ENCODE peak calls at places on chromosomes 12 and 14, in ten cellular contexts. One of them, this sample, is unnamed.

GRCh38 chr12:102962986-102963385 is 5.5 kb downstream of the ASCL1 start:
- DNase-seq in uterus: no peak
- DNase-seq in brain microvascular endothelial cell: no peak
- DNase-seq in cardiac muscle cell: no peak
- DNase-seq in aorta: no peak
- DNase-seq in CD8-positive, alpha-beta memory T cell: no peak
- DNase-seq in upper lobe of right lung: no peak
- DNase-seq in neuronal stem cell: no peak
- DNase-seq in HCT116: no peak
- DNase-seq in dorsolateral prefrontal cortex: no peak
- DNase-seq in this sample: no peak

GRCh38 chr12:67692135-67692534 is 43.6 kb downstream of the DYRK2 start:
- DNase-seq in uterus: no peak
- DNase-seq in brain microvascular endothelial cell: no peak
- DNase-seq in cardiac muscle cell: no peak
- DNase-seq in aorta: no peak
- DNase-seq in CD8-positive, alpha-beta memory T cell: no peak
- DNase-seq in upper lobe of right lung: no peak
- DNase-seq in neuronal stem cell: no peak
- DNase-seq in HCT116: no peak
- DNase-seq in dorsolateral prefrontal cortex: no peak
- DNase-seq in this sample: no peak

GRCh38 chr14:32136027-32136825 is 59.1 kb downstream of the ARHGAP5 start:
- DNase-seq in uterus: no peak
- DNase-seq in brain microvascular endothelial cell: no peak
- DNase-seq in cardiac muscle cell: no peak
- DNase-seq in aorta: no peak
- DNase-seq in CD8-positive, alpha-beta memory T cell: no peak
- DNase-seq in upper lobe of right lung: no peak
- DNase-seq in neuronal stem cell: no peak
- DNase-seq in HCT116: no peak
- DNase-seq in dorsolateral prefrontal cortex: no peak
- DNase-seq in this sample: no peak

GRCh38 chr14:75359098-75359497 is 68.7 kb upstream of the JDP2 start:
- DNase-seq in uterus: no peak
- DNase-seq in brain microvascular endothelial cell: no peak
- DNase-seq in cardiac muscle cell: no peak
- DNase-seq in aorta: no peak
- DNase-seq in CD8-positive, alpha-beta memory T cell: no peak
- DNase-seq in upper lobe of right lung: no peak
- DNase-seq in neuronal stem cell: no peak
- DNase-seq in HCT116: no peak
- DNase-seq in dorsolateral prefrontal cortex: no peak
- DNase-seq in this sample: no peak

GRCh38 chr12:65926119-65927004 is 102.1 kb downstream of the HMGA2 start:
- DNase-seq in uterus: no peak
- DNase-seq in brain microvascular endothelial cell: no peak
- DNase-seq in cardiac muscle cell: no peak
- DNase-seq in aorta: no peak
- DNase-seq in CD8-positive, alpha-beta memory T cell: no peak
- DNase-seq in upper lobe of right lung: no peak
- DNase-seq in neuronal stem cell: no peak
- DNase-seq in HCT116: no peak
- DNase-seq in dorsolateral prefrontal cortex: no peak
- DNase-seq in this sample: no peak

GRCh38 chr12:22525426-22525825 is 18.9 kb downstream of the C2CD5 start:
- DNase-seq in uterus: no peak
- DNase-seq in brain microvascular endothelial cell: no peak
- DNase-seq in cardiac muscle cell: no peak
- DNase-seq in aorta: no peak
- DNase-seq in CD8-positive, alpha-beta memory T cell: no peak
- DNase-seq in upper lobe of right lung: no peak
- DNase-seq in neuronal stem cell: no peak
- DNase-seq in HCT116: no peak
- DNase-seq in dorsolateral prefrontal cortex: no peak
- DNase-seq in this sample: no peak

GRCh38 chr12:19421503-19422282 is 17.6 kb upstream of the AEBP2 start:
- DNase-seq in uterus: no peak
- DNase-seq in brain microvascular endothelial cell: no peak
- DNase-seq in cardiac muscle cell: no peak
- DNase-seq in aorta: no peak
- DNase-seq in CD8-positive, alpha-beta memory T cell: no peak
- DNase-seq in upper lobe of right lung: no peak
- DNase-seq in neuronal stem cell: no peak
- DNase-seq in HCT116: no peak
- DNase-seq in dorsolateral prefrontal cortex: peak; percentile 4
- DNase-seq in this sample: no peak

GRCh38 chr14:85565862-85566296 is 35.9 kb downstream of the FLRT2 start:
- DNase-seq in uterus: no peak
- DNase-seq in brain microvascular endothelial cell: no peak
- DNase-seq in cardiac muscle cell: no peak
- DNase-seq in aorta: no peak
- DNase-seq in CD8-positive, alpha-beta memory T cell: no peak
- DNase-seq in upper lobe of right lung: no peak
- DNase-seq in neuronal stem cell: no peak
- DNase-seq in HCT116: no peak
- DNase-seq in dorsolateral prefrontal cortex: no peak
- DNase-seq in this sample: no peak

GRCh38 chr12:89464974-89465592 is 59.5 kb downstream of the GALNT4 start:
- DNase-seq in uterus: no peak
- DNase-seq in brain microvascular endothelial cell: no peak
- DNase-seq in cardiac muscle cell: no peak
- DNase-seq in aorta: no peak
- DNase-seq in CD8-positive, alpha-beta memory T cell: no peak
- DNase-seq in upper lobe of right lung: no peak
- DNase-seq in neuronal stem cell: no peak
- DNase-seq in HCT116: no peak
- DNase-seq in dorsolateral prefrontal cortex: no peak
- DNase-seq in this sample: no peak

GRCh38 chr12:55822228-55822627 is 4.4 kb downstream of the ORMDL2 start:
- DNase-seq in uterus: no peak
- DNase-seq in brain microvascular endothelial cell: no peak
- DNase-seq in cardiac muscle cell: peak; percentile 42
- DNase-seq in aorta: peak; percentile 48
- DNase-seq in CD8-positive, alpha-beta memory T cell: no peak
- DNase-seq in upper lobe of right lung: no peak
- DNase-seq in neuronal stem cell: no peak
- DNase-seq in HCT116: no peak
- DNase-seq in dorsolateral prefrontal cortex: no peak
- DNase-seq in this sample: no peak

GRCh38 chr12:49868952-49869815 is 26.3 kb upstream of the BCDIN3D start:
- DNase-seq in uterus: peak; percentile 97
- DNase-seq in brain microvascular endothelial cell: peak; percentile 90
- DNase-seq in cardiac muscle cell: peak; percentile 95
- DNase-seq in aorta: peak; percentile 90
- DNase-seq in CD8-positive, alpha-beta memory T cell: no peak
- DNase-seq in upper lobe of right lung: peak; percentile 82
- DNase-seq in neuronal stem cell: no peak
- DNase-seq in HCT116: no peak
- DNase-seq in dorsolateral prefrontal cortex: peak; percentile 80
- DNase-seq in this sample: peak; percentile 58

GRCh38 chr14:95104911-95105310 is 52.4 kb downstream of the DICER1 start:
- DNase-seq in uterus: no peak
- DNase-seq in brain microvascular endothelial cell: no peak
- DNase-seq in cardiac muscle cell: no peak
- DNase-seq in aorta: no peak
- DNase-seq in CD8-positive, alpha-beta memory T cell: no peak
- DNase-seq in upper lobe of right lung: no peak
- DNase-seq in neuronal stem cell: no peak
- DNase-seq in HCT116: no peak
- DNase-seq in dorsolateral prefrontal cortex: no peak
- DNase-seq in this sample: no peak

DNA sequence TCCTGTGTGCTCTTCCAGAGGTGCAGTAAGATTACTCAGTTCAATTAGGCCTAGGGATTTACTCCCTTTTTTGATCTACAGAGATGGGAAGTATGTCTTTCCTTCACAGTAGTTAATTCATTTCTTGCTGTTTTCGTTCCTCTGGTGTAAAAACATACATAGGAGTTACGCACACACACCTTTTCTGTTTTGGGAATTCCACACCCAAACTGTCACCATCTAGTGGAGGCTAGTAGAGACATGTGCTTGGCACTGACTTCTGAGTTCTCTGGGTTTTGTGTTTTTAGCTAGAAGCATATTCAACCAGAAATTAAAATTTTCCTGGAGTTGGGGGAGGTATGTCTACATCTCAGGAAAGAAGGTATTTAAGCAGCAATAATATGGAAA is 1.4 kb downstream of the SUSD6 start:
- DNase-seq in uterus: no peak
- DNase-seq in brain microvascular endothelial cell: no peak
- DNase-seq in cardiac muscle cell: no peak
- DNase-seq in aorta: no peak
- DNase-seq in CD8-positive, alpha-beta memory T cell: no peak
- DNase-seq in upper lobe of right lung: no peak
- DNase-seq in neuronal stem cell: no peak
- DNase-seq in HCT116: peak; percentile 7
- DNase-seq in dorsolateral prefrontal cortex: no peak
- DNase-seq in this sample: no peak
- H3K27ac ChIP-seq in uterus: peak overlapping the region; percentile 96
- H3K27ac ChIP-seq in brain microvascular endothelial cell: peak overlapping the region; percentile 94
- H3K27ac ChIP-seq in cardiac muscle cell: peak overlapping the region; percentile 93
- H3K27ac ChIP-seq in aorta: peak overlapping the region; percentile 100
- H3K27ac ChIP-seq in CD8-positive, alpha-beta memory T cell: peak overlapping the region; percentile 66
- H3K27ac ChIP-seq in upper lobe of right lung: peak overlapping the region; percentile 94
- H3K27ac ChIP-seq in neuronal stem cell: no peak overlapping the region
- H3K27ac ChIP-seq in HCT116: peak overlapping the region; percentile 46
- H3K27ac ChIP-seq in dorsolateral prefrontal cortex: peak overlapping the region; percentile 88
- H3K27ac ChIP-seq in this sample: peak overlapping the region; percentile 66

DNA sequence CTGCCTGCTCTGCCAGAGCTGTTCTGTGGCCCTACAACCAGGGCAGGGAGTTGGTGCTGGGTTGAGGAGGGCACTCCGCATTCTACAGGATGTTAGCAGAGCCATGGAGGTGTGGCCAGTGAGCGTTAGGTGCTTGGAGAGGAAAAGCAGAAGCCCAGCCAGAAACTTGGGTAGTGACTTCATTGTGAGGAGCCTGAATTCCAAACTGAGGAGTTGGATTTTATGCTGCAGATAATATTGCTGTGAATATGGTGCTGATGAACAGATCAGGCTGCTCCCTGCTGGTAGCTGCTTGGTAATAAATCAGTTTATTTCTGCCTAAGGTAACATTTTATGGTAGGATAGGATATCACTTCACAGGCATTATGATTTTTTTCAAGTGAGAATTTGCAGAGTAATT is 7.1 kb upstream of the CCDC175 start:
- DNase-seq in uterus: no peak
- DNase-seq in brain microvascular endothelial cell: peak; percentile 56
- DNase-seq in cardiac muscle cell: peak; percentile 15
- DNase-seq in aorta: no peak
- DNase-seq in CD8-positive, alpha-beta memory T cell: no peak
- DNase-seq in upper lobe of right lung: no peak
- DNase-seq in neuronal stem cell: no peak
- DNase-seq in HCT116: no peak
- DNase-seq in dorsolateral prefrontal cortex: no peak
- DNase-seq in this sample: no peak
- H3K4me3 ChIP-seq in uterus: no peak overlapping the region
- H3K4me3 ChIP-seq in brain microvascular endothelial cell: no peak overlapping the region
- H3K4me3 ChIP-seq in cardiac muscle cell: no peak overlapping the region
- H3K4me3 ChIP-seq in aorta: no peak overlapping the region
- H3K4me3 ChIP-seq in CD8-positive, alpha-beta memory T cell: no peak overlapping the region
- H3K4me3 ChIP-seq in upper lobe of right lung: no peak overlapping the region
- H3K4me3 ChIP-seq in neuronal stem cell: no peak overlapping the region
- H3K4me3 ChIP-seq in HCT116: no peak overlapping the region
- H3K4me3 ChIP-seq in dorsolateral prefrontal cortex: no peak overlapping the region
- H3K4me3 ChIP-seq in this sample: no peak overlapping the region

GRCh38 chr12:130220361-130220760 is 58.1 kb downstream of the FZD10 start:
- DNase-seq in uterus: no peak
- DNase-seq in brain microvascular endothelial cell: no peak
- DNase-seq in cardiac muscle cell: no peak
- DNase-seq in aorta: no peak
- DNase-seq in CD8-positive, alpha-beta memory T cell: no peak
- DNase-seq in upper lobe of right lung: no peak
- DNase-seq in neuronal stem cell: no peak
- DNase-seq in HCT116: no peak
- DNase-seq in dorsolateral prefrontal cortex: no peak
- DNase-seq in this sample: no peak
- H3K27me3 ChIP-seq in uterus: no peaks in the 10 kb centered on the region
- H3K27me3 ChIP-seq in brain microvascular endothelial cell: no peaks in the 10 kb centered on the region
- H3K27me3 ChIP-seq in cardiac muscle cell: peaks cover 68% of the 10 kb centered on the region
- H3K27me3 ChIP-seq in aorta: no peaks in the 10 kb centered on the region
- H3K27me3 ChIP-seq in CD8-positive, alpha-beta memory T cell: no peaks in the 10 kb centered on the region
- H3K27me3 ChIP-seq in upper lobe of right lung: peaks cover 6% of the 10 kb centered on the region
- H3K27me3 ChIP-seq in neuronal stem cell: peaks cover 13% of the 10 kb centered on the region
- H3K27me3 ChIP-seq in HCT116: no peaks in the 10 kb centered on the region
- H3K27me3 ChIP-seq in dorsolateral prefrontal cortex: peaks cover 11% of the 10 kb centered on the region
- H3K27me3 ChIP-seq in this sample: no peaks in the 10 kb centered on the region

GRCh38 chr14:36751920-36752319 is 90.3 kb downstream of the PAX9 start:
- DNase-seq in uterus: no peak
- DNase-seq in brain microvascular endothelial cell: no peak
- DNase-seq in cardiac muscle cell: no peak
- DNase-seq in aorta: no peak
- DNase-seq in CD8-positive, alpha-beta memory T cell: no peak
- DNase-seq in upper lobe of right lung: no peak
- DNase-seq in neuronal stem cell: no peak
- DNase-seq in HCT116: no peak
- DNase-seq in dorsolateral prefrontal cortex: no peak
- DNase-seq in this sample: no peak

GRCh38 chr14:36747411-36748184 is 85.9 kb downstream of the PAX9 start:
- DNase-seq in uterus: no peak
- DNase-seq in brain microvascular endothelial cell: no peak
- DNase-seq in cardiac muscle cell: no peak
- DNase-seq in aorta: no peak
- DNase-seq in CD8-positive, alpha-beta memory T cell: no peak
- DNase-seq in upper lobe of right lung: no peak
- DNase-seq in neuronal stem cell: no peak
- DNase-seq in HCT116: no peak
- DNase-seq in dorsolateral prefrontal cortex: no peak
- DNase-seq in this sample: no peak

GRCh38 chr14:36748814-36749213 is 87.2 kb downstream of the PAX9 start:
- DNase-seq in uterus: no peak
- DNase-seq in brain microvascular endothelial cell: no peak
- DNase-seq in cardiac muscle cell: no peak
- DNase-seq in aorta: no peak
- DNase-seq in CD8-positive, alpha-beta memory T cell: no peak
- DNase-seq in upper lobe of right lung: no peak
- DNase-seq in neuronal stem cell: no peak
- DNase-seq in HCT116: no peak
- DNase-seq in dorsolateral prefrontal cortex: no peak
- DNase-seq in this sample: no peak

GRCh38 chr14:36750244-36750643 is 88.6 kb downstream of the PAX9 start:
- DNase-seq in uterus: no peak
- DNase-seq in brain microvascular endothelial cell: no peak
- DNase-seq in cardiac muscle cell: no peak
- DNase-seq in aorta: no peak
- DNase-seq in CD8-positive, alpha-beta memory T cell: no peak
- DNase-seq in upper lobe of right lung: no peak
- DNase-seq in neuronal stem cell: no peak
- DNase-seq in HCT116: no peak
- DNase-seq in dorsolateral prefrontal cortex: no peak
- DNase-seq in this sample: no peak

DNA sequence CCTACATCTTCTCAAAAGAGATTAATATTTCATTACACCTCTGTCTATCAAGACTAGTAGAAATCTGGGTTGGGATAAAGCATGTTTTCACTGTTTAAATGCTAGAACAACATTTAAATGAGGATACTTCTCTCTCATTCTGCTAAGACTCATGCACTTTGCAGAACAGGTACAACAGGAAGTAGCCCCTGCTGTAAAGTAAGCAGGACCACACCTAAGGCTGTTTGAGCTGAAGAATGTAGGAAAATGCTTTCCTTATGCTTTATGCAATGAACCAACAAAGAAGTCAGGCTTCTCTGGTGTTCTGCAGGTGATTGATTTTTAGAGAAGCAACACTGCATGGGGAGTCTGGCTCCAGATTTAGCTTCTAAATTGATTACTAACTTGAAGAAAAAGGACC is 89.5 kb downstream of the PAX9 start:
- DNase-seq in uterus: no peak
- DNase-seq in brain microvascular endothelial cell: no peak
- DNase-seq in cardiac muscle cell: no peak
- DNase-seq in aorta: no peak
- DNase-seq in CD8-positive, alpha-beta memory T cell: no peak
- DNase-seq in upper lobe of right lung: no peak
- DNase-seq in neuronal stem cell: no peak
- DNase-seq in HCT116: no peak
- DNase-seq in dorsolateral prefrontal cortex: no peak
- DNase-seq in this sample: no peak
- H3K27ac ChIP-seq in uterus: no peak overlapping the region
- H3K27ac ChIP-seq in brain microvascular endothelial cell: no peak overlapping the region
- H3K27ac ChIP-seq in cardiac muscle cell: no peak overlapping the region
- H3K27ac ChIP-seq in aorta: no peak overlapping the region
- H3K27ac ChIP-seq in CD8-positive, alpha-beta memory T cell: no peak overlapping the region
- H3K27ac ChIP-seq in upper lobe of right lung: no peak overlapping the region
- H3K27ac ChIP-seq in neuronal stem cell: no peak overlapping the region
- H3K27ac ChIP-seq in HCT116: no peak overlapping the region
- H3K27ac ChIP-seq in dorsolateral prefrontal cortex: no peak overlapping the region
- H3K27ac ChIP-seq in this sample: no peak overlapping the region